ENCODE peak calls at places on chromosomes 16 and 17, in nine cellular contexts. A, X, Y, F, K, U, T, D and H are unnamed samples.

GRCh38 chr17:63696381-63696961 is 3.5 kb downstream of the LIMD2 start:
- DNase-seq in Y (no peak), T (no peak), X (no peak), U (no peak), F (peak), K (peak), D (no peak), A (peak), H (no peak)

GRCh38 chr17:58196610-58197009 is 4.1 kb downstream of the EPX start:
- DNase-seq in K (no peak), A (no peak), X (no peak), T (no peak), Y (no peak), F (no peak), U (no peak), D (no peak), H (no peak)

GRCh38 chr17:43661699-43662431 is at the start of gene MEOX1:
- DNase-seq in A (no peak), Y (no peak), X (no peak), F (peak), U (no peak), T (no peak), D (no peak), K (peak), H (no peak)

GRCh38 chr17:69906306-69906705 is 168.7 kb upstream of the KCNJ16 start:
- DNase-seq in D (no peak), F (no peak), T (no peak), Y (no peak), X (no peak), K (no peak), U (no peak), A (no peak), H (no peak)

GRCh38 chr17:29111816-29112499 is 68.2 kb downstream of the MYO18A start:
- DNase-seq in X (no peak), U (peak), Y (peak), F (peak), A (no peak), T (peak), D (no peak), K (peak), H (peak)

GRCh38 chr17:62076864-62077788 is 12.0 kb upstream of the MED13 start:
- DNase-seq in U (no peak), D (no peak), T (no peak), X (no peak), K (no peak), Y (no peak), A (no peak), F (no peak), H (no peak)

GRCh38 chr16:2526135-2526534 is 5.1 kb downstream of the CEMP1 start:
- DNase-seq in F (no peak), D (no peak), K (no peak), X (no peak), U (no peak), A (no peak), Y (no peak), T (no peak), H (no peak)

GRCh38 chr17:78817123-78817522 is 23.5 kb downstream of the USP36 start:
- DNase-seq in X (no peak), A (no peak), K (no peak), T (no peak), D (peak), U (peak), F (no peak), Y (no peak), H (no peak)

GRCh38 chr16:79339863-79340262 is 260.7 kb downstream of the MAF start:
- DNase-seq in U (no peak), F (no peak), T (no peak), Y (no peak), D (no peak), K (no peak), X (no peak), A (no peak), H (no peak)

GRCh38 chr17:68821860-68822693 is 133.1 kb downstream of the ABCA8 start:
- DNase-seq in U (no peak), D (no peak), A (peak), T (no peak), X (peak), F (no peak), Y (no peak), K (peak), H (no peak)

GRCh38 chr17:79791354-79792123 is 5.3 kb downstream of the CBX8 start:
- DNase-seq in T (peak), U (no peak), F (no peak), X (no peak), K (no peak), A (no peak), D (peak), Y (no peak), H (no peak)

GRCh38 chr17:27545562-27546229 is 85.3 kb upstream of the LGALS9 start:
- DNase-seq in A (no peak), F (no peak), Y (no peak), U (no peak), D (peak), K (no peak), T (no peak), X (no peak), H (no peak)

GRCh38 chr17:30212750-30213149 is 22.7 kb downstream of the SLC6A4 start:
- DNase-seq in K (no peak), U (no peak), D (no peak), F (peak), A (no peak), X (no peak), Y (no peak), T (no peak), H (no peak)
- TF ChIP-seq CTCF in K (no peak), U (no peak), D (no peak), F (no peak), A (no peak), X (no peak), Y (no peak), T (no peak), H (no peak)

GRCh38 chr16:68844211-68844564 is 857 bp downstream of the TANGO6 start:
- DNase-seq in D (no peak), F (peak), K (no peak), X (no peak), A (no peak), T (no peak), U (no peak), Y (no peak), H (no peak)

GRCh38 chr16:68839831-68840230 is 3.5 kb upstream of the TANGO6 start:
- DNase-seq in D (no peak), U (no peak), K (peak), T (no peak), X (no peak), Y (no peak), F (no peak), A (no peak), H (no peak)

GRCh38 chr16:68848786-68849185 is 5.5 kb downstream of the TANGO6 start:
- DNase-seq in U (no peak), X (no peak), K (no peak), D (no peak), F (no peak), T (no peak), A (no peak), Y (no peak), H (no peak)

DNA sequence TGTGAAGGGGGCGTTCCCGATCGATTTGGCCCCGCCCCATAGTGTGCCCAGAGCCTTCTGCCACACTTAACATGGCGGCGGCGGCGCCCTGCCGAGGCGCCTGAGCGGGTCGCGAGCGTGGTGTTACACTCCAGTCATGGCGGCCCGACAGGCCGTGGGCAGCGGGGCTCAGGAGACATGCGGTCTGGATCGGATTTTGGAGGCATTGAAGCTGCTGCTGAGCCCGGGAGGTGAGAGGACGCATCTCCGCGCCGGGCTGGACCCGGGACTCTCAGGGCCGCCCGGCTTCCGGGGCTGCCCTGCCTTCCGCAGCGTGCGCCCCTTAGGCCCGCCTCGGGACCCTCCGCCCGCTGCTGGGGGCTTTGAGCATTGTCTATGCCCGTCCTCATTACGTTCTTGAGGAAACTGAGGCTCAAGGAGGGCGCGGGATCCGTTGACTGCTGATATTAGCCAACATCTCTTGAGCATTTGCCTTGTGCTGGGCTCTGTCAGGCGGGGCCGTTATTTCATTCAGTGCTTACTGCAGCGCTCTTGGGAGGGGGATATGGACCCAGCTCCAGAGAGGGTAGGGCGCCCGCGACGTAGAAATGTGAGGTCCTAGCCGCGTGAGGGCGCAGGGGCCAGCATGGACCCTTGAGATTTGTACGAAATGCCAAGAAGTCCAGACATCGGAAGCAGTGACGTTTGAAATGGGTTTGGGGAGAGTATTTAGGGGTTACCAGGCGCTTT is at the start of gene TANGO6:
- DNase-seq in K (peak), A (peak), D (peak), Y (peak), T (peak), F (peak), U (peak), X (peak), H (peak)
- TF ChIP-seq CTCF in K (peak), A (peak), D (peak), Y (no peak), T (peak), F (peak), U (peak), X (peak), H (peak)

DNA sequence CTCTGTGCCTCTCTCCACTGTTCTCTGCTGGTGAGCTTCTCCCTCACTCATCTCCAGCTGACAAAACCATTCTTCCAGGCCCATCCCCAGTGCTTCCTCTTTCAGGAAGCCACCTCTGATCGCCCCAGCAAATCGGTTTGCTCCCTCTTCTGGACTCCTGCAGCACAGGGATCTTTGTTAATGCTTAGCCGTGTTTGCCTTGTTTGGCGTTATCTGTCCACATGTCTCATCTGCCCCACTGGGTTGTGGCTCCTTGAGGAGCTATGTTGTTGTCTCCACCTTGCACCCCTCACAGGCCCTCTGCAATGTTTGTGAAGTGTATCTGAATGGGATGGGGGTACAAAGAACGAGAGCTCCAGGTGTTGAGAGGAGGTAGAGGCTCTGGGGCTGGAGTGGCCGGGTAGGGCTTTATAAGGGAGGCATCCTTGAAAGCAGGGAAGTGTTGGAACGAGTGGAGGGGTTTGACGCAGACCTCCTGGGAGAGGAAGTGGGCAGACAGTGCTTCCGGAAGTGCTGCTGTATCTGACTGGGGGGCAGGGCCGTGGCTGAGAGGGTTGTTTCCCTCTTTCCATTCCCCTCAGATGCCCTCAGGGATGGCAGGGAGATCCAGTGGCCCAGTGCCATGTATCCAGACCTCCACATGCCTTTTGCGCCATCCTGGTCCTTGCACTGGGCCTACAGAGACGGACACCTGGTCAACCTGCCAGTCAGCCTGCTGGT is 27.8 kb downstream of the CASKIN2 start:
- DNase-seq in F (peak), Y (no peak), D (peak), K (peak), U (peak), A (no peak), X (no peak), T (peak), H (no peak)
- TF ChIP-seq CTCF in F (peak), Y (no peak), D (no peak), K (no peak), U (no peak), A (no peak), X (no peak), T (no peak), H (no peak)

GRCh38 chr17:39652635-39653315 is 12.4 kb upstream of the TCAP start:
- DNase-seq in T (no peak), A (no peak), F (no peak), Y (no peak), K (peak), X (no peak), U (no peak), D (no peak), H (no peak)
- TF ChIP-seq CTCF in T (no peak), A (no peak), F (no peak), Y (no peak), K (no peak), X (no peak), U (no peak), D (no peak), H (no peak)

DNA sequence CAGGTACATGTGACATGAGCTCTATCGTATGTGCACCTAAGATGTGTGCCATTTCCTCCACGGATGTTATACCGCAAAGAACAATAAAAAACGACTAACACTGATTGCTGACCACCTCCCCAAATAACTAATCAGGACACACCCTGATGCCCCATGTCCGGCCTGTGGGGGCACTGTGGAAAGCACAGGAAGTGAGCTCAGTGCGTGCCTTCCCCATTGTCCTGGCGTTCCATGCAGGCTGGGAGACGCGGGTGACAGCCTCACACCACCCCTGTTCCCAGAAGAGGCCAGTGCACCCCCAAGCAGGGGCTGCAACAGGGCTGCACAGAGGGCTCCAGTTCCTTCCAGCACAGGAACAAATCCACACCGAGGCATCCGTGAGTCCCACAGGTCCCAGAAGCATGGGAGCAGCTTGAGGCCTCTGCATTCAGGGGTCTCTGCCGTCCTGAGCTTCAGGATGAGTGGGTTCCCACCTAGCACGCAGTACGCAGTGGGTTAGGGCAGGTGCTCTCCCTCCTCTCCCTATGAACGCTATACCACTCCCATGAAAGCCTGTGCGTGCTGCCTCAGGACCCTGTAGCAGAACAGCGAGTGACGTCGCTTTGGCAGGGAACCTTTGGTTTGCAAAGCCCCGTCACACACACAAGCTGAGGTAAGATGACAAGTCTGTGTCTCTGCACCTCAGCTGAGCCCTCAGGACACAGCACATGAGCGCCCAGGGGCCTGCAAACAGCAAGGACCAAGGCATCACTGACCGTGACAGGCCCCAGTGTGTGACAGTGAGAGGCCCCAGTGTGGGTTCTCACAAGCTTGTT is 117.7 kb downstream of the ZNF778 start:
- DNase-seq in A (no peak), U (peak), K (no peak), X (peak), D (no peak), F (no peak), Y (no peak), T (no peak), H (no peak)
- TF ChIP-seq CTCF in A (peak), U (peak), K (no peak), X (no peak), D (no peak), F (no peak), Y (no peak), T (peak), H (no peak)